ENCODE peak calls at places on chromosomes 1 and 21, in six cellular contexts. V, D, M, K, I and T are unnamed samples.

GRCh38 chr1:64505944-64506658 is 36.2 kb downstream of the CACHD1 start:
- DNase-seq in D (no peak), K (no peak), V (no peak), I (no peak), M (no peak), T (no peak)

GRCh38 chr1:170481000-170481399 is 51.0 kb upstream of the GORAB start:
- DNase-seq in M (no peak), K (no peak), I (no peak), V (no peak), D (no peak), T (no peak)

GRCh38 chr1:214321686-214322453 is 40.9 kb downstream of the SMYD2 start:
- DNase-seq in I (no peak), V (no peak), M (peak), D (no peak), K (no peak), T (no peak)

GRCh38 chr1:1599030-1599916 is 662 bp downstream of the FNDC10 start:
- DNase-seq in V (no peak), M (peak), D (peak), I (no peak), K (no peak), T (no peak)

GRCh38 chr1:55560246-55560645 is 345.1 kb upstream of the USP24 start:
- DNase-seq in I (no peak), D (no peak), V (no peak), K (no peak), M (no peak), T (no peak)

GRCh38 chr1:147647796-147648633 is 22.3 kb downstream of the ACP6 start:
- DNase-seq in M (no peak), V (no peak), D (no peak), K (no peak), I (no peak), T (no peak)

GRCh38 chr1:231803353-231803752 is 176.8 kb downstream of the DISC1 start:
- DNase-seq in K (no peak), D (no peak), M (no peak), I (no peak), V (no peak), T (no peak)

GRCh38 chr1:115227683-115228082 is 110.4 kb downstream of the NGF start:
- DNase-seq in D (no peak), V (no peak), I (no peak), M (no peak), K (no peak), T (no peak)

GRCh38 chr1:232036161-232036942 is 409.8 kb downstream of the DISC1 start:
- DNase-seq in K (no peak), I (no peak), M (no peak), D (no peak), V (no peak), T (no peak)

GRCh38 chr1:3241673-3242407 is 172.8 kb downstream of the PRDM16 start:
- DNase-seq in I (no peak), K (no peak), M (no peak), D (no peak), V (no peak), T (no peak)

GRCh38 chr21:34609244-34609950 is 5.5 kb downstream of the RCAN1 start:
- DNase-seq in M (no peak), K (no peak), D (no peak), I (no peak), V (no peak), T (no peak)

GRCh38 chr1:178575611-178576331 is 62.9 kb downstream of the TEX35 start:
- DNase-seq in V (no peak), M (no peak), I (no peak), D (no peak), K (no peak), T (no peak)

GRCh38 chr1:21703318-21703963 is 34.3 kb upstream of the RAP1GAP start:
- DNase-seq in V (no peak), I (no peak), K (peak), M (peak), D (no peak), T (no peak)

GRCh38 chr1:41642922-41643321 is 158.4 kb upstream of the EDN2 start:
- DNase-seq in K (no peak), M (no peak), I (no peak), V (no peak), D (no peak), T (no peak)

GRCh38 chr21:44829507-44830092 is 11.7 kb upstream of the SUMO3 start:
- DNase-seq in V (no peak), M (no peak), K (no peak), D (no peak), I (no peak), T (no peak)

GRCh38 chr1:156419863-156420208 is 50.8 kb downstream of the RHBG start:
- DNase-seq in M (peak), K (no peak), D (peak), I (no peak), V (no peak), T (no peak)

GRCh38 chr21:31182231-31183129 is 144.2 kb upstream of the KRTAP19-8 start:
- DNase-seq in D (no peak), I (no peak), M (no peak), K (no peak), V (no peak), T (no peak)

GRCh38 chr1:91645031-91645430 is 144.4 kb downstream of the CDC7 start:
- DNase-seq in I (no peak), V (no peak), M (no peak), D (peak), K (no peak), T (no peak)

GRCh38 chr21:45867041-45867630 is 114.4 kb upstream of the COL6A1 start:
- DNase-seq in V (no peak), M (no peak), K (no peak), I (no peak), D (no peak), T (no peak)

GRCh38 chr1:15406911-15407559 is 2.7 kb upstream of the EFHD2 start:
- DNase-seq in M (no peak), D (no peak), K (peak), I (no peak), V (no peak), T (no peak)

GRCh38 chr21:26826801-26827200 is 18.4 kb downstream of the ADAMTS1 start:
- DNase-seq in V (no peak), K (no peak), D (no peak), I (no peak), M (no peak), T (no peak)

GRCh38 chr1:208499021-208499420 is 254.8 kb upstream of the PLXNA2 start:
- DNase-seq in M (no peak), K (no peak), V (no peak), I (no peak), D (no peak), T (no peak)
- TF ChIP-seq CTCF in M (no peak), K (no peak), V (no peak), I (no peak), D (no peak), T (no peak)

DNA sequence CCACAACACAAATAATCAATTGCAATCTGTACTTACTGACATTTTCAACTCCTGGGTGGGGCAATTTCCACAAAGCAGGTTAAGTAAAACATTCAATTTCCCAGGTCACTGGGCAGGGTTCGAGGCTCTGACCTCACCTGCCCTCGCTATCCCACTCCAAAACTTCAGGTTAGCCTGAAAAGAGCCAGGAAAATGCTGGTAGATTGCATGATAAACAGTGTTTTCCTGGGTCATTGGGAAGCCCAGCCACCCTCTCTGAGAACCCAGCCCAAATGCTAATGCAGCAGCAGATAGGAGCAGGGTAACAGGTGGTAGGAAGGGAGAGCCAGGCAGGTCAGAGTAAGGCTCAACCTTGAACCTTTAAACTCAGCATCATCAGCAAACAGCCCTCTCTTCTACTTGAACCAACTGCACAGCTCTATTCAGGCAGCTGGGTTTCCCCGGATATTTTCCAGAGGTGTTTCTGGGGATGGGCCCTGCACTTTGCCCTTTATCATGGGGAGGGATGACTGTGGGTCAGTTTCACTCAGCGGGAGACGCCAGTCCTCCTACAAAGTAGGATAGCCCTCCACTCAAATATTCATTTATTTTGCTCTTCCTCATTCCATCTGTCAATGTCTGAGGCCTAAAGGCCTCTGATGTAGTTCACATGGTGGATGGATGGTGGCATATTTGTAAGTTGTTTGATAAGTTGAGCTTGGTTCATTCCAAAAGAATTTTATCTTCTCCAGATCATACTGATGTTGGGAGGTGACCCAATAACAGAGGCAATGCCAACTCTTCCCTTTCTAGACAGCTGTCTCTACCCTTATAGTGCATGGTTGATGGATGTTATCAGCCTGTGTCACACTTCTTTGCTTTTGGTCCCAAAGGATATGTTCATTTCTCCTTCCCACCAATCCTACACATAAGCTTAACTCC is 65.7 kb downstream of the DUSP10 start:
- DNase-seq in I (no peak), D (no peak), K (no peak), V (no peak), M (no peak), T (no peak)
- TF ChIP-seq CTCF in I (no peak), D (no peak), K (no peak), V (no peak), M (no peak), T (no peak)

GRCh38 chr1:6415979-6416656 is 3.6 kb downstream of the HES2 start:
- DNase-seq in M (no peak), I (no peak), K (no peak), D (no peak), V (no peak), T (no peak)

GRCh38 chr1:6414881-6415280 is 4.8 kb downstream of the HES2 start:
- DNase-seq in I (no peak), D (no peak), V (no peak), K (no peak), M (no peak), T (no peak)

GRCh38 chr1:6412896-6413295 is 6.8 kb downstream of the HES2 start:
- DNase-seq in I (no peak), M (no peak), V (no peak), D (no peak), K (no peak), T (no peak)

GRCh38 chr1:6416906-6417305 is 2.8 kb downstream of the HES2 start:
- DNase-seq in I (no peak), V (no peak), K (no peak), M (no peak), D (no peak), T (no peak)

DNA sequence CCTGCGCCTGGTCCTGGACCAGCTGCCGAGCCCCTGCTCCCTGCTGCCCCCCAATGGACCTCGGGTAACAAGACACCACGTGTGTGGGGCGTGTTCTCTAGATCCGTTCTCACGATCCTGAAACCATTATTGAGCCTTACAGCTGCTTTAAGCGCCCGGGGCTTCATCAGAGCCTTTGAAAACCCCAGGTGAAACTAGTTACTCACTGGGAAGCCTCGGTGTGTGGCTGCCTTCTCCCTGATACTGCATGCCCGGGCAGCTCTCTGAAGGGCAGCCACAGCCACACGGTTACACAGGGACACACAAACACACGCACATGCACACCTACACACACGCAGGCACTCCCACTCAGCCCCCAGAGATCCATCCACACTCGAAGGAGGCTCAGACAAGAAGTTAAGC is 5.3 kb downstream of the HES2 start:
- DNase-seq in M (peak), V (no peak), I (no peak), K (no peak), D (peak), T (no peak)
- TF ChIP-seq CTCF in M (peak), V (peak), I (peak), K (peak), D (peak), T (peak)

DNA sequence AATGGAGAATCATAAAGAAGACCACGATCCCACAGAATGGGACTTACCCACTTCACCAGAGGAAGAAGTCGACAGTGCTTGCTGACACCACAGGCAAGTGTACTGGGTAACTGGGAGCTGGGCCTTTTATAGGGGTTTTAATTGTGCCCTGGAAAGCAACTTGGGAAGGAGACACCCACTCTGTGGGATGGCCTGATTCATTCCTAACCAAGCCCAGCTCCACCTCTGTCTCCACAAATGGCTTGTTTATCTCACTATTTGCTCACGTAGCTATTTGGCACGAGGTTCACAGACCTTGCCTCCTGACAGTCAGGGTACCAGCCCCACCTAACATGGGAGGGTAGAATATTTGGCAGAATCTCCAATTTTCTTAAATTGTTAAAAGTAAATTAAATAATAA is at the start of gene TCHH:
- DNase-seq in D (no peak), M (no peak), I (no peak), K (no peak), V (no peak), T (no peak)
- TF ChIP-seq CTCF in D (no peak), M (no peak), I (no peak), K (no peak), V (no peak), T (no peak)

GRCh38 chr21:42009018-42009830 is 936 bp downstream of the ZBTB21 start:
- DNase-seq in V (peak), I (peak), M (peak), D (peak), K (no peak), T (no peak)
- TF ChIP-seq CTCF in V (peak), I (peak), M (peak), D (no peak), K (no peak), T (peak)

GRCh38 chr1:112788561-112788960 is 73.4 kb upstream of the PPM1J start:
- DNase-seq in K (no peak), I (no peak), V (no peak), D (no peak), M (no peak), T (no peak)

GRCh38 chr1:112778136-112778535 is 63.0 kb upstream of the PPM1J start:
- DNase-seq in I (no peak), M (no peak), K (no peak), V (no peak), D (no peak), T (no peak)

GRCh38 chr1:112783059-112783458 is 67.9 kb upstream of the PPM1J start:
- DNase-seq in M (no peak), V (no peak), D (no peak), K (no peak), I (no peak), T (no peak)
- TF ChIP-seq CTCF in M (no peak), V (no peak), D (no peak), K (no peak), I (no peak), T (no peak)

DNA sequence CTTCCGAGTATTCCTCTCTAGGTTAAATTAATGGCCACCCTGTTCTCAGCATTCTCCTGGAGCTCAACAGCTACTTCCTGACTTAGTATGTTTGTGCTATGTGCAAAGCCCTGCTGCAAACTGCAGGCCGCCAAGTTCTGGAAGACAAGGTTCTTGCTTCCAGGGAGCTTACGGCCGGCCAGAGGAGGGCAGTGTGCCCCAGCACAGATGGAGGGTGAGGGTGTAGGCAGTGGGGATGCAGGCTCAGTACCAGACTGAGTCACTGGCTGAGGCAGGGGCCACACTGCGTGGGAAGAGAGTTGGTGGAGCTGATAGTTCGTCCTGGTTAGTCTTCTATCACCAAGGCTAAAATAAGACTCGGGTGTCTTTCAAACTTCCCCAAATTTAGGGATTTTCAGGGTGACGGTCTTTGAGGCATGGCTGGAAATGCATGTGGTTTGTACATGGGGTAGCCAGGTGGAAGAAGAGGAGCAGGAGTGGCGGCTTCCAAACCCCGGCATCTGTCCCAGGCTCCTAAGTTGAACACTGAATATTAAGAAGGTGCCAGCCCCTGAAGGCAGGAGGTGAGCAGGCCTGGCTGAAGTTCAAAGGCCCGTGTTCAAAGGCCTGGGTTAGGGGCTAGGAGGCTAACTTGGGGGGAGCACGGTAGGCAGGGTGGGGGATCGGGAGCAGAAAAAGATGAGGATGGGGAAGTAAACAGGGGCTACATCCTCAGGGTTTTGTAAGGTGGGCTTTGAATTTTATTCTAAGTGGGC is 42.9 kb downstream of the ELK4 start:
- DNase-seq in M (no peak), K (no peak), I (no peak), D (peak), V (no peak), T (peak)
- TF ChIP-seq CTCF in M (peak), K (peak), I (no peak), D (no peak), V (peak), T (peak)

DNA sequence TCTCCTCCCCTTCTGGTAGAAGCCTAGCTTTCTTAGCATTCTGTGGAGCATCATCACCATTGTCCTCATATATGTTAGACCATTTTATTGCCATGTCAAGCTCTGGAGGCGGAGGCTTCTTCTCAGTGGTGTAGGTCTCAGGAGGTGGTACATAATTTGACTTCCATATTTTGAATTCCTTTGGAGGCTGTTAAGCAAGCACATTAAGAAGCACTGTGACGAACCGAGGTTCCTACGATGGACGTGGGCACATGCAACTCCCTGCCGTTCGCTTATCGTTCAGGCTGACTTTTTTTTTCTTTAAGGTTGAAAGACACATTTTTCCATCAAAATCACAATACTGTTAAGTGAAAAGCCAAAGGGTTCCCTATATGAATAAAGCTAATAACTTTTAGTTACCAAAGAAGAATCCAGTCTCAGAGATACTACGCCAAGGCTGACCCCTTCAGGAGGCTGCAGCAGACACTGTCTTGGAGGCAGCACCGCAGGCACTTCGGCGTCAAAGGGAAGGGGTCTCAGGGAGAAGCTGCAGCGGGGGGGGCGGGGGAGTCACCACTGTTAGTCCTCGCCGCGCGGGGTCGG is 835 bp downstream of the C1orf52 start:
- DNase-seq in K (no peak), M (no peak), V (no peak), I (no peak), D (peak), T (no peak)
- TF ChIP-seq CTCF in K (peak), M (no peak), V (no peak), I (no peak), D (no peak), T (no peak)

GRCh38 chr21:37615962-37616361 is 249.4 kb downstream of the DYRK1A start:
- DNase-seq in V (no peak), D (no peak), M (no peak), I (no peak), K (no peak), T (no peak)
- TF ChIP-seq CTCF in V (no peak), D (no peak), M (no peak), I (no peak), K (no peak), T (no peak)

DNA sequence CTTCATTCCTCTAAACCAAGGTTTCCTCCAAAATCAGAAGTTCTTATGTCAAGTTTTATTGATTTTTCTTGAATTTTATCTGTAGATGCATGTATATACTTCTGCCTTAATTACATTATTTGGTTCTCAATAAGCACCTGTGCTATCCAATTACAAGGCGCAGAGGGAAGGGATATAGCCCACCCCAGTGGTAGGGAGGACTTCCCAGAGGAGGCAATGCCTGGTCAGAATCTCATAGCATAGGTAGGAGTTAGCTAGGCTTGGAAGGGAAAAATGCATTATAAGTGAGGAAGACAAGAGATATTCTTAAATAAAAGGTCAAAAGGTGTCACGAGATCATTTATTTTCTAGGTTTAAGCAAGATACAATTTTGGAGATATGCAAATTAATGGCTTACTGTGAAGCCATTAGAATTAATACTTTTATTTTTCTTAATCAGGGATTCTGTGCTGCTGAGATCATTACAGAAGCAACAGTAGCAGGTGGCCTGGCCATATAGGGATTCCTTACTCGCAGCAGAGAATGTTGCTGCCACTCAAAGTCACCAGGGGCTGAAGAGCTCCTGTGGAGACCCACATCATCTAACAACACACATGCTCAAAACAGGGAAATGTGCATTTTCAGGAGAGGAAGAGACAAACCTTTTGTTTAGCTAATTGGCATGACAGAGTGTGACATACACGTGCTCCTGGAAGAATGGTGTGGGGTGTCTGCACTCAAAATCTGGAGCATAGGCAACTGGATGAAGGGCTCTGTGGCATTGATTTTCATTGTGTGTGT is 178.3 kb downstream of the ATG4C start:
- DNase-seq in I (no peak), K (no peak), V (no peak), D (no peak), M (no peak), T (no peak)
- TF ChIP-seq CTCF in I (no peak), K (no peak), V (no peak), D (no peak), M (no peak), T (no peak)